ENCODE peak calls at places on chromosomes 3 and 15, in ten cellular contexts. J is globus pallidus; V is GM06990; D is ovary; Y is PC-3; Z is AG08395; U is colonic mucosa; S is naive thymus-derived CD8-positive, alpha-beta T cell; P is OCI-LY7; B is fibroblast of lung. H is an unnamed sample.

GRCh38 chr3:174334111-174334510 is 525.0 kb upstream of the NAALADL2 start:
- DNase-seq in J (no peak), V (no peak), D (no peak), Y (peak; percentile 83), Z (no peak), U (no peak), S (no peak), P (no peak), B (no peak), H (no peak)

GRCh38 chr3:138114431-138114918 is 933 bp downstream of the DZIP1L start:
- DNase-seq in J (no peak), V (no peak), D (peak; percentile 44), Y (no peak), Z (no peak), U (no peak), S (no peak), P (no peak), B (peak; percentile 35), H (peak; percentile 50)

GRCh38 chr3:110352841-110353595 is 718.6 kb upstream of the NECTIN3 start:
- DNase-seq in J (no peak), V (no peak), D (no peak), Y (no peak), Z (no peak), U (no peak), S (no peak), P (no peak), B (peak; percentile 63), H (no peak)

GRCh38 chr15:84595660-84596059 is 5.1 kb upstream of the ZSCAN2 start:
- DNase-seq in J (no peak), V (no peak), D (no peak), Y (no peak), Z (no peak), U (no peak), S (no peak), P (no peak), B (no peak), H (no peak)

GRCh38 chr15:90489514-90489913 is 40.2 kb upstream of the CRTC3 start:
- DNase-seq in J (no peak), V (no peak), D (no peak), Y (no peak), Z (no peak), U (no peak), S (no peak), P (no peak), B (no peak), H (no peak)

GRCh38 chr3:169812124-169812843 is 386 bp upstream of the LRRIQ4 start:
- DNase-seq in J (peak; percentile 55), V (peak; percentile 85), D (peak; percentile 74), Y (peak; percentile 58), Z (peak; percentile 78), U (peak; percentile 64), S (peak; percentile 30), P (peak; percentile 60), B (peak; percentile 77), H (peak; percentile 78)

GRCh38 chr15:95017950-95018349 is 786.6 kb downstream of the MCTP2 start:
- DNase-seq in J (peak; percentile 7), V (no peak), D (peak; percentile 18), Y (peak; percentile 8), Z (no peak), U (peak; percentile 24), S (no peak), P (no peak), B (no peak), H (no peak)

GRCh38 chr3:189967254-189967865 is 153.3 kb downstream of the P3H2 start:
- DNase-seq in J (peak; percentile 64), V (peak; percentile 33), D (no peak), Y (peak; percentile 85), Z (peak; percentile 62), U (peak; percentile 49), S (peak; percentile 4), P (peak; percentile 51), B (peak; percentile 69), H (peak; percentile 78)

GRCh38 chr3:174035317-174035886 is 637.9 kb downstream of the NLGN1 start:
- DNase-seq in J (no peak), V (no peak), D (no peak), Y (no peak), Z (no peak), U (no peak), S (no peak), P (no peak), B (peak; percentile 16), H (no peak)

GRCh38 chr3:171101982-171102610 is 75.6 kb upstream of the SLC2A2 start:
- DNase-seq in J (no peak), V (no peak), D (no peak), Y (peak; percentile 66), Z (peak; percentile 88), U (no peak), S (no peak), P (no peak), B (peak; percentile 72), H (peak; percentile 81)

GRCh38 chr15:74032046-74032445 is 37.5 kb downstream of the PML start:
- DNase-seq in J (no peak), V (no peak), D (no peak), Y (no peak), Z (no peak), U (no peak), S (no peak), P (no peak), B (no peak), H (no peak)

GRCh38 chr3:170815340-170815739 is 54.7 kb downstream of the RPL22L1 start:
- DNase-seq in J (no peak), V (no peak), D (no peak), Y (peak; percentile 69), Z (no peak), U (peak; percentile 29), S (no peak), P (no peak), B (no peak), H (no peak)

GRCh38 chr3:36843065-36844051 is 79.0 kb upstream of the DCLK3 start:
- DNase-seq in J (no peak), V (no peak), D (no peak), Y (peak; percentile 56), Z (peak; percentile 36), U (no peak), S (peak; percentile 7), P (peak; percentile 17), B (peak; percentile 18), H (peak; percentile 38)

GRCh38 chr3:196992461-196993065 is 23.9 kb upstream of the PIGZ start:
- DNase-seq in J (no peak), V (no peak), D (no peak), Y (no peak), Z (no peak), U (no peak), S (no peak), P (no peak), B (no peak), H (no peak)

H was measured in ELR.